ENCODE peak calls at places on chromosomes 3 and 15, in six cellular contexts. S, F, M, T, H and I are unnamed samples.
A peak's percentile ranks its signal among the peaks of the same experiment; 100 is the strongest.

GRCh38 chr3:33277193-33277882 is at the start of gene FBXL2:
- DNase-seq in F (peak; percentile 90), H (peak; percentile 25), T (no peak), M (peak; percentile 21), S (peak; percentile 72), I (peak; percentile 21)

GRCh38 chr3:132660745-132661067 is 577 bp downstream of the UBA5 start:
- DNase-seq in T (no peak), F (no peak), H (no peak), M (no peak), S (no peak), I (no peak)

GRCh38 chr3:30167511-30168135 is 438.8 kb upstream of the TGFBR2 start:
- DNase-seq in F (peak; percentile 17), M (no peak), S (no peak), H (no peak), T (no peak), I (no peak)

GRCh38 chr15:71082803-71083202 is 32.5 kb upstream of the THSD4 start:
- DNase-seq in M (no peak), S (no peak), F (no peak), H (no peak), T (no peak), I (no peak)

GRCh38 chr3:71601811-71602210 is 18.3 kb upstream of the FOXP1 start:
- DNase-seq in T (no peak), H (no peak), M (no peak), S (no peak), F (no peak), I (no peak)

GRCh38 chr3:127206154-127206553 is 13.2 kb downstream of the PRR23E start:
- DNase-seq in M (no peak), S (peak; percentile 27), H (no peak), T (no peak), F (no peak), I (no peak)

GRCh38 chr3:184981071-184981470 is 169.1 kb downstream of the VPS8 start:
- DNase-seq in F (no peak), S (no peak), H (peak; percentile 62), T (no peak), M (no peak), I (no peak)

GRCh38 chr15:100602822-100603393 is 519 bp downstream of the ASB7 start:
- DNase-seq in S (no peak), T (peak; percentile 29), M (no peak), F (peak; percentile 29), H (peak; percentile 33), I (no peak)

GRCh38 chr15:73854265-73854664 is 19.1 kb upstream of the TBC1D21 start:
- DNase-seq in M (no peak), F (no peak), S (no peak), T (no peak), H (no peak), I (no peak)

GRCh38 chr3:101867521-101867920 is 18.2 kb downstream of the NFKBIZ start:
- DNase-seq in F (no peak), T (no peak), H (no peak), S (no peak), M (no peak), I (no peak)

GRCh38 chr3:141686477-141687280 is 51.4 kb upstream of the RNF7 start:
- DNase-seq in M (no peak), F (no peak), H (peak; percentile 55), S (peak; percentile 76), T (no peak), I (peak; percentile 45)

GRCh38 chr3:115725800-115726199 is 102.5 kb downstream of the GAP43 start:
- DNase-seq in S (no peak), F (no peak), H (no peak), T (no peak), M (no peak), I (no peak)

GRCh38 chr3:171005648-171006047 is 20.9 kb downstream of the SLC2A2 start:
- DNase-seq in T (no peak), S (no peak), F (no peak), H (no peak), M (no peak), I (no peak)

GRCh38 chr3:49775538-49775937 is 10.8 kb downstream of the IP6K1 start:
- DNase-seq in T (no peak), F (no peak), M (no peak), H (no peak), S (peak; percentile 77), I (no peak)

GRCh38 chr3:29605845-29606244 is 325.0 kb downstream of the RBMS3 start:
- DNase-seq in T (no peak), S (no peak), H (no peak), F (no peak), M (no peak), I (no peak)

GRCh38 chr15:23385886-23386430 is 31.4 kb downstream of the GOLGA8S start:
- DNase-seq in H (no peak), S (no peak), M (no peak), F (no peak), T (no peak), I (no peak)